ENCODE peak calls at places on chromosomes 1 and 21, in four cellular contexts. One of them, this sample, is unnamed.

GRCh38 chr1:27145934-27146354 is 9.0 kb downstream of the SLC9A1 start:
- DNase-seq in stimulated activated naive CD4-positive, alpha-beta T cell: no peak
- DNase-seq in astrocyte of the hippocampus: peak
- DNase-seq in mucosa of descending colon: no peak
- DNase-seq in this sample: no peak

GRCh38 chr1:3273447-3273846 is 181.0 kb upstream of the ARHGEF16 start:
- DNase-seq in stimulated activated naive CD4-positive, alpha-beta T cell: no peak
- DNase-seq in astrocyte of the hippocampus: no peak
- DNase-seq in mucosa of descending colon: no peak
- DNase-seq in this sample: no peak

GRCh38 chr1:157431751-157432150 is 120.6 kb downstream of the FCRL5 start:
- DNase-seq in stimulated activated naive CD4-positive, alpha-beta T cell: no peak
- DNase-seq in astrocyte of the hippocampus: no peak
- DNase-seq in mucosa of descending colon: no peak
- DNase-seq in this sample: no peak

GRCh38 chr21:42535602-42536171 is 22.0 kb downstream of the SLC37A1 start:
- DNase-seq in stimulated activated naive CD4-positive, alpha-beta T cell: no peak
- DNase-seq in astrocyte of the hippocampus: no peak
- DNase-seq in mucosa of descending colon: no peak
- DNase-seq in this sample: peak

GRCh38 chr1:19260211-19261138 is 8.9 kb downstream of the MRTO4 start:
- DNase-seq in stimulated activated naive CD4-positive, alpha-beta T cell: no peak
- DNase-seq in astrocyte of the hippocampus: peak
- DNase-seq in mucosa of descending colon: peak
- DNase-seq in this sample: no peak

GRCh38 chr21:45863751-45864150 is 117.8 kb upstream of the COL6A1 start:
- DNase-seq in stimulated activated naive CD4-positive, alpha-beta T cell: no peak
- DNase-seq in astrocyte of the hippocampus: no peak
- DNase-seq in mucosa of descending colon: no peak
- DNase-seq in this sample: no peak

GRCh38 chr1:110634455-110635281 is 28.5 kb upstream of the KCNA2 start:
- DNase-seq in stimulated activated naive CD4-positive, alpha-beta T cell: peak
- DNase-seq in astrocyte of the hippocampus: peak
- DNase-seq in mucosa of descending colon: peak
- DNase-seq in this sample: no peak

GRCh38 chr1:174497461-174497860 is 49.7 kb downstream of the GPR52 start:
- DNase-seq in stimulated activated naive CD4-positive, alpha-beta T cell: no peak
- DNase-seq in astrocyte of the hippocampus: no peak
- DNase-seq in mucosa of descending colon: no peak
- DNase-seq in this sample: no peak

GRCh38 chr1:81186271-81186670 is 614.5 kb upstream of the ADGRL2 start:
- DNase-seq in stimulated activated naive CD4-positive, alpha-beta T cell: no peak
- DNase-seq in astrocyte of the hippocampus: peak
- DNase-seq in mucosa of descending colon: no peak
- DNase-seq in this sample: no peak

GRCh38 chr1:97623220-97623619 is 297.6 kb downstream of the DPYD start:
- DNase-seq in stimulated activated naive CD4-positive, alpha-beta T cell: no peak
- DNase-seq in astrocyte of the hippocampus: no peak
- DNase-seq in mucosa of descending colon: no peak
- DNase-seq in this sample: no peak

GRCh38 chr1:117967900-117968299 is 38.4 kb downstream of the WDR3 start:
- DNase-seq in stimulated activated naive CD4-positive, alpha-beta T cell: no peak
- DNase-seq in astrocyte of the hippocampus: peak
- DNase-seq in mucosa of descending colon: no peak
- DNase-seq in this sample: no peak

GRCh38 chr1:178101654-178102053 is 7.8 kb downstream of the RASAL2 start:
- DNase-seq in stimulated activated naive CD4-positive, alpha-beta T cell: no peak
- DNase-seq in astrocyte of the hippocampus: no peak
- DNase-seq in mucosa of descending colon: no peak
- DNase-seq in this sample: no peak

GRCh38 chr1:175840787-175841186 is 97.4 kb upstream of the TNR start:
- DNase-seq in stimulated activated naive CD4-positive, alpha-beta T cell: no peak
- DNase-seq in astrocyte of the hippocampus: no peak
- DNase-seq in mucosa of descending colon: no peak
- DNase-seq in this sample: no peak

GRCh38 chr1:60809204-60809985 is 273.0 kb upstream of the NFIA start:
- DNase-seq in stimulated activated naive CD4-positive, alpha-beta T cell: no peak
- DNase-seq in astrocyte of the hippocampus: peak
- DNase-seq in mucosa of descending colon: no peak
- DNase-seq in this sample: no peak

GRCh38 chr1:156154317-156154749 is 948 bp downstream of the SEMA4A start:
- DNase-seq in stimulated activated naive CD4-positive, alpha-beta T cell: no peak
- DNase-seq in astrocyte of the hippocampus: no peak
- DNase-seq in mucosa of descending colon: peak
- DNase-seq in this sample: no peak

GRCh38 chr1:199472025-199472424 is 555.5 kb upstream of the NR5A2 start:
- DNase-seq in stimulated activated naive CD4-positive, alpha-beta T cell: no peak
- DNase-seq in astrocyte of the hippocampus: no peak
- DNase-seq in mucosa of descending colon: no peak
- DNase-seq in this sample: no peak

GRCh38 chr1:226814751-226815496 is 55.5 kb upstream of the PSEN2 start:
- DNase-seq in stimulated activated naive CD4-positive, alpha-beta T cell: no peak
- DNase-seq in astrocyte of the hippocampus: peak
- DNase-seq in mucosa of descending colon: peak
- DNase-seq in this sample: peak

GRCh38 chr1:203271962-203272632 is 33.2 kb upstream of the BTG2 start:
- DNase-seq in stimulated activated naive CD4-positive, alpha-beta T cell: no peak
- DNase-seq in astrocyte of the hippocampus: no peak
- DNase-seq in mucosa of descending colon: peak
- DNase-seq in this sample: no peak

GRCh38 chr1:25392881-25393280 is 27.7 kb downstream of the RHCE start:
- DNase-seq in stimulated activated naive CD4-positive, alpha-beta T cell: no peak
- DNase-seq in astrocyte of the hippocampus: no peak
- DNase-seq in mucosa of descending colon: no peak
- DNase-seq in this sample: no peak

GRCh38 chr1:60596791-60597748 is 485.3 kb upstream of the NFIA start:
- DNase-seq in stimulated activated naive CD4-positive, alpha-beta T cell: no peak
- DNase-seq in astrocyte of the hippocampus: peak
- DNase-seq in mucosa of descending colon: no peak
- DNase-seq in this sample: no peak

GRCh38 chr1:6440198-6441126 is 15.9 kb downstream of the ESPN start:
- DNase-seq in stimulated activated naive CD4-positive, alpha-beta T cell: peak
- DNase-seq in astrocyte of the hippocampus: peak
- DNase-seq in mucosa of descending colon: peak
- DNase-seq in this sample: no peak

GRCh38 chr21:37904879-37905278 is 11.4 kb downstream of the KCNJ6 start:
- DNase-seq in stimulated activated naive CD4-positive, alpha-beta T cell: no peak
- DNase-seq in astrocyte of the hippocampus: peak
- DNase-seq in mucosa of descending colon: no peak
- DNase-seq in this sample: no peak